ENCODE peak calls at places on chromosomes 13 and 19, in four cellular contexts. D is lower leg skin, A is AG04449, P is omental fat pad. E is an unnamed sample.

GRCh38 chr19:39997595-39998216 is 846 bp downstream of the ZNF546 start:
- DNase-seq in D (no peak), A (no peak), P (no peak), E (no peak)

GRCh38 chr13:33745370-33746324 is 72.3 kb upstream of the RFC3 start:
- DNase-seq in D (no peak), A (no peak), P (no peak), E (no peak)

GRCh38 chr19:46015080-46015960 is 7.5 kb downstream of the PGLYRP1 start:
- DNase-seq in D (peak; percentile 94), A (no peak), P (peak; percentile 46), E (peak; percentile 49)

GRCh38 chr19:32864318-32865007 is 5.1 kb downstream of the SLC7A9 start:
- DNase-seq in D (peak; percentile 70), A (no peak), P (no peak), E (no peak)

GRCh38 chr19:7869910-7870511 is 4.2 kb downstream of the PRR36 start:
- DNase-seq in D (no peak), A (no peak), P (no peak), E (no peak)

GRCh38 chr13:39565036-39565949 is 37.7 kb downstream of the LHFPL6 start:
- DNase-seq in D (no peak), A (peak; percentile 88), P (no peak), E (no peak)

GRCh38 chr13:48530833-48531232 is 2.0 kb downstream of the RCBTB2 start:
- DNase-seq in D (no peak), A (no peak), P (no peak), E (no peak)

GRCh38 chr13:44755872-44756271 is 179.7 kb upstream of the TSC22D1 start:
- DNase-seq in D (no peak), A (no peak), P (no peak), E (no peak)

GRCh38 chr19:50008532-50008931 is 16.6 kb downstream of the VRK3 start:
- DNase-seq in D (no peak), A (no peak), P (no peak), E (no peak)

GRCh38 chr19:56222901-56223300 is 20.8 kb downstream of the ZSCAN5C start:
- DNase-seq in D (peak; percentile 79), A (no peak), P (no peak), E (no peak)

GRCh38 chr19:27905074-27905473 is 1307.9 kb downstream of the UQCRFS1 start:
- DNase-seq in D (peak; percentile 7), A (no peak), P (no peak), E (no peak)

GRCh38 chr19:12092065-12092867 is 27.7 kb downstream of the ZNF844 start:
- DNase-seq in D (peak; percentile 97), A (peak; percentile 37), P (peak; percentile 59), E (peak; percentile 86)

E was measured in GM12892.